ENCODE peak calls at places on chromosomes 11 and 22, in five cellular contexts. One of them, this sample, is unnamed.
A peak's percentile ranks its signal among the peaks of the same experiment; 100 is the strongest.

GRCh38 chr22:38338772-38339379 is 21.6 kb upstream of the CSNK1E start:
- DNase-seq in naive thymus-derived CD8-positive, alpha-beta T cell: no peak
- DNase-seq in HCT116: no peak
- DNase-seq in NCI-H1930: no peak
- DNase-seq in A172: no peak
- DNase-seq in this sample: no peak

GRCh38 chr11:111604392-111605009 is 2.3 kb downstream of the SIK2 start:
- DNase-seq in naive thymus-derived CD8-positive, alpha-beta T cell: no peak
- DNase-seq in HCT116: peak; percentile 48
- DNase-seq in NCI-H1930: peak; percentile 19
- DNase-seq in A172: no peak
- DNase-seq in this sample: peak; percentile 82

GRCh38 chr22:33539902-33540751 is 380.1 kb downstream of the LARGE1 start:
- DNase-seq in naive thymus-derived CD8-positive, alpha-beta T cell: no peak
- DNase-seq in HCT116: no peak
- DNase-seq in NCI-H1930: no peak
- DNase-seq in A172: no peak
- DNase-seq in this sample: peak; percentile 7

GRCh38 chr11:93133710-93134109 is 64.1 kb downstream of the SLC36A4 start:
- DNase-seq in naive thymus-derived CD8-positive, alpha-beta T cell: no peak
- DNase-seq in HCT116: no peak
- DNase-seq in NCI-H1930: no peak
- DNase-seq in A172: no peak
- DNase-seq in this sample: no peak

GRCh38 chr11:873723-874122 is 31.1 kb downstream of the TSPAN4 start:
- DNase-seq in naive thymus-derived CD8-positive, alpha-beta T cell: no peak
- DNase-seq in HCT116: no peak
- DNase-seq in NCI-H1930: no peak
- DNase-seq in A172: no peak
- DNase-seq in this sample: no peak

GRCh38 chr11:1504164-1504563 is 17.6 kb upstream of the MOB2 start:
- DNase-seq in naive thymus-derived CD8-positive, alpha-beta T cell: no peak
- DNase-seq in HCT116: no peak
- DNase-seq in NCI-H1930: no peak
- DNase-seq in A172: no peak
- DNase-seq in this sample: no peak

GRCh38 chr11:78138694-78139421 is 568 bp downstream of the ALG8 start:
- DNase-seq in naive thymus-derived CD8-positive, alpha-beta T cell: no peak
- DNase-seq in HCT116: peak; percentile 4
- DNase-seq in NCI-H1930: no peak
- DNase-seq in A172: peak; percentile 35
- DNase-seq in this sample: peak; percentile 54

GRCh38 chr11:5507586-5508305 is 2.0 kb downstream of the UBQLN3 start:
- DNase-seq in naive thymus-derived CD8-positive, alpha-beta T cell: no peak
- DNase-seq in HCT116: no peak
- DNase-seq in NCI-H1930: no peak
- DNase-seq in A172: no peak
- DNase-seq in this sample: no peak

GRCh38 chr11:22666700-22667439 is 459 bp downstream of the GAS2 start:
- DNase-seq in naive thymus-derived CD8-positive, alpha-beta T cell: peak; percentile 18
- DNase-seq in HCT116: no peak
- DNase-seq in NCI-H1930: no peak
- DNase-seq in A172: no peak
- DNase-seq in this sample: no peak

GRCh38 chr11:63919267-63920125 is 2.5 kb upstream of the RCOR2 start:
- DNase-seq in naive thymus-derived CD8-positive, alpha-beta T cell: no peak
- DNase-seq in HCT116: no peak
- DNase-seq in NCI-H1930: no peak
- DNase-seq in A172: no peak
- DNase-seq in this sample: no peak

GRCh38 chr11:130037881-130038601 is 31.7 kb upstream of the APLP2 start:
- DNase-seq in naive thymus-derived CD8-positive, alpha-beta T cell: no peak
- DNase-seq in HCT116: no peak
- DNase-seq in NCI-H1930: no peak
- DNase-seq in A172: peak; percentile 42
- DNase-seq in this sample: peak; percentile 48

GRCh38 chr11:102762414-102762813 is 18.0 kb downstream of the MMP10 start:
- DNase-seq in naive thymus-derived CD8-positive, alpha-beta T cell: no peak
- DNase-seq in HCT116: no peak
- DNase-seq in NCI-H1930: no peak
- DNase-seq in A172: peak; percentile 67
- DNase-seq in this sample: peak; percentile 78

GRCh38 chr11:119493712-119494111 is 70.7 kb upstream of the THY1 start:
- DNase-seq in naive thymus-derived CD8-positive, alpha-beta T cell: no peak
- DNase-seq in HCT116: no peak
- DNase-seq in NCI-H1930: no peak
- DNase-seq in A172: peak; percentile 23
- DNase-seq in this sample: peak; percentile 69

GRCh38 chr11:128783513-128783912 is 83.6 kb downstream of the KCNJ1 start:
- DNase-seq in naive thymus-derived CD8-positive, alpha-beta T cell: no peak
- DNase-seq in HCT116: no peak
- DNase-seq in NCI-H1930: no peak
- DNase-seq in A172: no peak
- DNase-seq in this sample: no peak

GRCh38 chr22:47918936-47919505 is 1156.6 kb downstream of the TBC1D22A start:
- DNase-seq in naive thymus-derived CD8-positive, alpha-beta T cell: no peak
- DNase-seq in HCT116: no peak
- DNase-seq in NCI-H1930: no peak
- DNase-seq in A172: no peak
- DNase-seq in this sample: no peak

GRCh38 chr22:27041745-27042144 is 384.4 kb downstream of the MIAT start:
- DNase-seq in naive thymus-derived CD8-positive, alpha-beta T cell: no peak
- DNase-seq in HCT116: no peak
- DNase-seq in NCI-H1930: no peak
- DNase-seq in A172: no peak
- DNase-seq in this sample: no peak

GRCh38 chr11:18774801-18775200 is 16.8 kb downstream of the PTPN5 start:
- DNase-seq in naive thymus-derived CD8-positive, alpha-beta T cell: no peak
- DNase-seq in HCT116: no peak
- DNase-seq in NCI-H1930: no peak
- DNase-seq in A172: no peak
- DNase-seq in this sample: no peak

GRCh38 chr11:70483077-70483861 is 84.9 kb downstream of the CTTN start:
- DNase-seq in naive thymus-derived CD8-positive, alpha-beta T cell: no peak
- DNase-seq in HCT116: peak; percentile 60
- DNase-seq in NCI-H1930: no peak
- DNase-seq in A172: peak; percentile 98
- DNase-seq in this sample: peak; percentile 90

GRCh38 chr11:71266114-71266833 is 13.9 kb upstream of the SHANK2 start:
- DNase-seq in naive thymus-derived CD8-positive, alpha-beta T cell: no peak
- DNase-seq in HCT116: no peak
- DNase-seq in NCI-H1930: no peak
- DNase-seq in A172: no peak
- DNase-seq in this sample: no peak

GRCh38 chr11:14672635-14673034 is 29.0 kb downstream of the PDE3B start:
- DNase-seq in naive thymus-derived CD8-positive, alpha-beta T cell: no peak
- DNase-seq in HCT116: no peak
- DNase-seq in NCI-H1930: no peak
- DNase-seq in A172: no peak
- DNase-seq in this sample: no peak

GRCh38 chr11:122664188-122664587 is 8.7 kb downstream of the UBASH3B start:
- DNase-seq in naive thymus-derived CD8-positive, alpha-beta T cell: no peak
- DNase-seq in HCT116: no peak
- DNase-seq in NCI-H1930: no peak
- DNase-seq in A172: no peak
- DNase-seq in this sample: no peak

GRCh38 chr22:50530280-50530856 is 556 bp upstream of the TYMP start:
- DNase-seq in naive thymus-derived CD8-positive, alpha-beta T cell: no peak
- DNase-seq in HCT116: peak; percentile 73
- DNase-seq in NCI-H1930: no peak
- DNase-seq in A172: no peak
- DNase-seq in this sample: peak; percentile 68

GRCh38 chr11:64007629-64008282 is 21.5 kb downstream of the OTUB1 start:
- DNase-seq in naive thymus-derived CD8-positive, alpha-beta T cell: no peak
- DNase-seq in HCT116: peak; percentile 54
- DNase-seq in NCI-H1930: no peak
- DNase-seq in A172: no peak
- DNase-seq in this sample: no peak

This sample was measured in PC-3.